ENCODE peak calls at places on chromosomes 6 and 20, in five cellular contexts. B is IMR-90, Y is sigmoid colon, I is A549, T is right atrium auricular region. V is an unnamed sample. For H3K9me3, the result is how much of the 10 kb centered on the place peaks cover.

GRCh38 chr6:117616971-117617765 is 14.9 kb upstream of the GOPC start:
- DNase-seq in B (no peak), Y (no peak), I (no peak), T (no peak), V (no peak)

GRCh38 chr6:85620308-85620707 is 22.4 kb downstream of the SYNCRIP start:
- DNase-seq in B (peak), Y (no peak), I (no peak), T (no peak), V (no peak)

GRCh38 chr6:152669894-152670293 is 27.8 kb upstream of the MYCT1 start:
- DNase-seq in B (peak), Y (no peak), I (peak), T (no peak), V (no peak)

GRCh38 chr6:31203345-31203979 is 33.0 kb upstream of the POU5F1 start:
- DNase-seq in B (peak), Y (no peak), I (peak), T (no peak), V (no peak)

GRCh38 chr6:34143884-34144580 is 1.9 kb downstream of the GRM4 start:
- DNase-seq in B (no peak), Y (no peak), I (peak), T (no peak), V (peak)

GRCh38 chr6:170497845-170498281 is 55.2 kb downstream of the PSMB1 start:
- DNase-seq in B (no peak), Y (no peak), I (no peak), T (no peak), V (no peak)

GRCh38 chr6:18405477-18406293 is 18.5 kb downstream of the RNF144B start:
- DNase-seq in B (peak), Y (no peak), I (peak), T (no peak), V (no peak)

GRCh38 chr6:90295854-90296345 is 743 bp downstream of the BACH2 start:
- DNase-seq in B (peak), Y (peak), I (peak), T (peak), V (peak)

GRCh38 chr6:157169656-157170055 is 153.7 kb downstream of the TMEM242 start:
- DNase-seq in B (no peak), Y (no peak), I (no peak), T (no peak), V (no peak)

GRCh38 chr6:56555438-56555872 is 87.2 kb downstream of the DST start:
- DNase-seq in B (peak), Y (peak), I (no peak), T (no peak), V (no peak)

GRCh38 chr20:8385247-8385646 is 253.2 kb downstream of the PLCB1 start:
- DNase-seq in B (peak), Y (peak), I (no peak), T (no peak), V (peak)

GRCh38 chr20:36225666-36226065 is 10.6 kb upstream of the AAR2 start:
- DNase-seq in B (no peak), Y (peak), I (no peak), T (no peak), V (no peak)

GRCh38 chr6:13391537-13391936 is 63.2 kb upstream of the TBC1D7 start:
- DNase-seq in B (no peak), Y (no peak), I (no peak), T (no peak), V (no peak)

GRCh38 chr6:39301606-39302005 is 12.6 kb downstream of the KCNK17 start:
- DNase-seq in B (no peak), Y (no peak), I (peak), T (no peak), V (peak)

GRCh38 chr6:108116781-108117426 is 42.4 kb upstream of the OSTM1 start:
- DNase-seq in B (no peak), Y (no peak), I (no peak), T (no peak), V (no peak)

GRCh38 chr6:25085761-25086160 is 150.0 kb upstream of the RIPOR2 start:
- DNase-seq in B (no peak), Y (no peak), I (no peak), T (no peak), V (no peak)

GRCh38 chr6:158023597-158023939 is 41.9 kb downstream of the SYNJ2 start:
- DNase-seq in B (no peak), Y (no peak), I (no peak), T (no peak), V (no peak)

GRCh38 chr6:1912731-1913130 is 303.0 kb downstream of the FOXC1 start:
- DNase-seq in B (no peak), Y (no peak), I (no peak), T (no peak), V (no peak)

GRCh38 chr6:28947831-28948270 is 24.1 kb upstream of the TRIM27 start:
- DNase-seq in B (peak), Y (no peak), I (peak), T (no peak), V (no peak)

GRCh38 chr6:105402981-105403935 is at the start of gene PREP:
- DNase-seq in B (peak), Y (peak), I (peak), T (peak), V (peak)

GRCh38 chr6:163443985-163444553 is 29.6 kb downstream of the QKI start:
- DNase-seq in B (no peak), Y (no peak), I (no peak), T (no peak), V (no peak)

GRCh38 chr6:122717350-122717749 is 62.2 kb upstream of the FABP7 start:
- DNase-seq in B (peak), Y (no peak), I (no peak), T (no peak), V (no peak)

GRCh38 chr6:8100159-8100854 is 2.0 kb downstream of the EEF1E1 start:
- DNase-seq in B (no peak), Y (no peak), I (no peak), T (no peak), V (no peak)

GRCh38 chr6:31353508-31353907 is 3.5 kb downstream of the HLA-B start:
- DNase-seq in B (no peak), Y (no peak), I (no peak), T (no peak), V (no peak)

GRCh38 chr6:75437451-75438185 is 56.0 kb downstream of the FILIP1 start:
- DNase-seq in B (peak), Y (no peak), I (no peak), T (no peak), V (no peak)

DNA sequence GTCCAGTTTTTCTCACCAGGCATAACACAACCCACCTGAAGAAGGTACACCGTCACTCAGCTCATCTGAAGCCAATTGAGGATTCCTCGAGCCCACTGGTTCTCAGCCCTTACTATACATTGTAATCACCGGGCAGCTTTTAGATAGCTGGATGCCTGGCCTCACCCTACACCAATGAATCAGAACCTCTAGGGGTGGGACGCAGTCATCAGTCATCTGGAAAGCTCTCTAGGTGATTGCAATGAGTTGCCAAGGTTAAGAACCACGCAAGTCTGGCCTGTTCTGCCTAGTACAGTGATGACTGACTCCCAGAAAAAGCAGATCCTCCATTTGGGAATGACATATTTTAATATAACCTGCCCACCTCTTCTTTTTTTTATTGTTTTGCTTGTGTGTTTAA is 41.1 kb downstream of the MC3R start:
- DNase-seq in B (no peak), Y (no peak), I (no peak), T (no peak), V (no peak)
- H3K9me3 ChIP-seq in B (under half), Y (under half), I (under half), T (under half), V (under half)

GRCh38 chr6:72084992-72085569 is 198.7 kb downstream of the RIMS1 start:
- DNase-seq in B (peak), Y (no peak), I (no peak), T (no peak), V (no peak)
- TF ChIP-seq CTCF in B (peak), Y (no peak), I (peak), T (peak), V (peak)

GRCh38 chr20:1499528-1500420 is 8.6 kb upstream of the SIRPB2 start:
- DNase-seq in B (no peak), Y (no peak), I (no peak), T (no peak), V (no peak)
- H3K9me3 ChIP-seq in B (under half), Y (under half), I (under half), T (under half), V (under half)

GRCh38 chr20:37907677-37908397 is 4.9 kb downstream of the VSTM2L start:
- DNase-seq in B (peak), Y (no peak), I (peak), T (no peak), V (no peak)
- TF ChIP-seq CTCF in B (no peak), Y (no peak), I (no peak), T (no peak), V (no peak)

DNA sequence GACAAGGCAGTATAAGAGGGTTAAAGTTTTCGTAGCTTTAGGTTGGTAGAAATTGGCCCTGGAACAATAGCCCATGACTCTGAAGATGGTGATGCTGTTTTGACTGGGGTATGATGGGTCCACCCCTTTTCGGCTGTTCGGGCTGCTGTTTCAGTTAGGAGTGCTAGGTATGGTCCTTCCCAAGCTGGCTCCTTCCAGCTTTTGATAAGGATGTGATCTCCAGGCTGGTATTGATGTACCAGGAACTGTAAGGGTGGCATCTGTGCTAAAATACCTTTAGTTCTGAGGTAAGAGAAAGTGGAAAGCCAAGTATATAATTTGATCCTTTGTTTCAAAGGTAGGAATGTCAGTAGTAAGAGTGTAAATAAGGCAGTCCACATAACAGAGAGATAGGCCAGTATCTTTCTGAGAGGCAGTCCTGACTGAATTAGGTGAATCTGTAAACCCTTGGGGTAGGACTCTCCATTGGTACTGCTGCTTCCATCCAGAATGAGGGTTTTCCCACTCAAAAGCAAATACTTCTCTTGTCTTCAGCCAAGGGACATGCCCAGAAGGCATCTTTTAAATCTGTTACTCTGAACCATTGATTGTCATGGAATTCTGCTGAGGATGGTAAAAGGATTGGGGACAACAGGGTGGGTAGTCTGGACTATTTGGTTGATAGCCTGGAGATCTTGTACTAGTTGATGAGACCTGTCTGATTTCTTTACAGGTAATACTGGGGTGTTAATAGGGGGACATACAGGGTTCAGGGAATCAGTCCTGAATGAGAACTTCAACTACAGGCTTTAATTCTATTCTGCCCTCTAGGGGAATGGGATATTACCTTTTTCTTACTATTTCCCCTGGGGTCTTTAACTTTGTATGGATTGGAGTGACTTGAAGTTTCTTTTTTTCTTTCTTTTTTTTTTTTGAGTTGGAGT is 6.1 kb upstream of the ZNFX1 start:
- DNase-seq in B (no peak), Y (no peak), I (no peak), T (no peak), V (no peak)
- H3K9me3 ChIP-seq in B (under half), Y (under half), I (under half), T (under half), V (half or more)

DNA sequence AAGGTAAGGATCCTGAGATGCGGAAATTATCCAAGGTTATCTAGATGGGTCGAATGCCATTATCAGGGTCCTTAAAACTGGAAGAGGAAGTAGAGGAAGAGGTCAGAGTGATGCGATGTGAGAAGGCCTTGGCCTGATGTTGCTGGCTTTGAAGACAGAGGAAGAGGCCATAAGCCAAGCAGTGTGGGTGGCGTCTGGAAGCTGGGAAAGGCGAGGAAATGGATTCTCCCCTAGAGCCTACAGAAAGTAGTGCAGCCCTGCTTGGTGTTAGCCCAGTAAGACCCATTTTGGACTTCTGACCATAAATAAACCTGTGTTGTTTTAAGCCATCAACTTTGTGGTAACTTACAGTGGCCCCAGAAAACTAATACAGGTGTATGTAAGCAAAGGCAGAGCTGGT is 2.0 kb downstream of the SRXN1 start:
- DNase-seq in B (no peak), Y (no peak), I (peak), T (no peak), V (no peak)
- TF ChIP-seq CTCF in B (no peak), Y (no peak), I (no peak), T (peak), V (no peak)

DNA sequence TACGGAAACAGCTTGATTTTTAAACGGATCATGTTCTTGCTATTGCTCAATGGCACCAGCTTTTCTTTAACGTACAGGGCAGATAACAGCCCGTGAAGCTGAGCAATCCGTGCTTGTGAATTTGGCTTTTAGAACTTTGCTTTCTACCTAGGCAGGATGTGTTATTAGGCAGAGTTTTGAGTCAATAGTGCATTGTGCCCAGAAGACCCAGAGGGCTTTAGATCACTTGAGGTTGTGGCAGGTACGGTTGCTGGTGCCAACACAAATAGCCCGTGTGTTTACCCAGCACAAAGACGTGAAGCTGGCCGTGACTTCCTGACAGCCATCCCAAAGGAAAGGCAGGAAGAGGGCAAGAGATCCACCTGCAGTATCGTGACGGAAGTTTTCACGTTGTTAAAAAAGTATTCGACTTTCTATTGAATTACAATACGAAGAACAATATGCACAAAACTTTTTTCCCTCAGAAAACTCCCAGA is 117.4 kb upstream of the FRMD1 start:
- DNase-seq in B (no peak), Y (no peak), I (peak), T (no peak), V (peak)
- H3K9me3 ChIP-seq in B (under half), Y (under half), I (under half), T (under half), V (under half)

V was measured in kidney.